ENCODE peak calls at places on chromosome 1, in four cellular contexts. B is stimulated activated CD4-positive, alpha-beta T cell treated with anti-CD3 and anti-CD28 coated beads, Interleukin-1b, Interleukin-23, amount 100 ng/mL, for 1 hour; G is naive thymus-derived CD4-positive, alpha-beta T cell; H is cardiac fibroblast. E is an unnamed sample.
A peak's percentile ranks its signal among the peaks of the same experiment; 100 is the strongest.

GRCh38 chr1:227961651-227962050 is 13.9 kb upstream of the WNT9A start:
- DNase-seq in H (no peak), G (no peak), B (no peak), E (no peak)

GRCh38 chr1:26743426-26744059 is 44.2 kb upstream of the PIGV start:
- DNase-seq in G (no peak), B (no peak), H (no peak), E (no peak)

GRCh38 chr1:119388450-119388849 is 19.9 kb downstream of the HAO2 start:
- DNase-seq in H (no peak), G (no peak), B (no peak), E (no peak)

GRCh38 chr1:30522031-30523004 is 201.1 kb downstream of the MATN1 start:
- DNase-seq in G (no peak), B (no peak), H (peak; percentile 88), E (peak; percentile 42)

GRCh38 chr1:105072850-105073249 is 1323.2 kb downstream of the AMY1C start:
- DNase-seq in G (no peak), B (no peak), H (no peak), E (no peak)

GRCh38 chr1:111719561-111720239 is 19.5 kb downstream of the INKA2 start:
- DNase-seq in G (no peak), H (peak; percentile 71), B (no peak), E (peak; percentile 78)

GRCh38 chr1:232340448-232340847 is 289.5 kb downstream of the SIPA1L2 start:
- DNase-seq in B (no peak), G (no peak), H (no peak), E (no peak)

GRCh38 chr1:166153641-166154350 is 13.0 kb downstream of the FAM78B start:
- DNase-seq in B (no peak), G (no peak), H (no peak), E (no peak)

GRCh38 chr1:157274698-157275534 is 136.7 kb upstream of the ETV3 start:
- DNase-seq in B (no peak), G (no peak), H (peak; percentile 18), E (peak; percentile 63)

GRCh38 chr1:225875044-225875822 is 6.9 kb downstream of the TMEM63A start:
- DNase-seq in B (no peak), H (no peak), G (no peak), E (no peak)

GRCh38 chr1:14507227-14507626 is 91.3 kb upstream of the KAZN start:
- DNase-seq in G (no peak), H (no peak), B (no peak), E (no peak)

GRCh38 chr1:94106716-94107115 is 14.2 kb downstream of the ABCA4 start:
- DNase-seq in H (no peak), B (no peak), G (no peak), E (no peak)

GRCh38 chr1:14298806-14299205 is 299.7 kb upstream of the KAZN start:
- DNase-seq in H (no peak), B (no peak), G (no peak), E (no peak)

GRCh38 chr1:85550784-85551516 is 29.6 kb upstream of the CCN1 start:
- DNase-seq in G (no peak), B (no peak), H (no peak), E (peak; percentile 48)

GRCh38 chr1:110211503-110212164 is 1.5 kb downstream of the KCNC4 start:
- DNase-seq in H (no peak), B (peak; percentile 22), G (no peak), E (no peak)

GRCh38 chr1:47555307-47555706 is 117.5 kb downstream of the FOXD2 start:
- DNase-seq in H (no peak), B (no peak), G (no peak), E (no peak)

GRCh38 chr1:6033124-6033523 is 12.6 kb upstream of the KCNAB2 start:
- DNase-seq in G (no peak), B (no peak), H (no peak), E (no peak)

GRCh38 chr1:181513786-181514297 is 30.5 kb downstream of the CACNA1E start:
- DNase-seq in G (no peak), H (no peak), B (no peak), E (no peak)

GRCh38 chr1:192126030-192126619 is 32.1 kb upstream of the RGS18 start:
- DNase-seq in H (no peak), G (no peak), B (no peak), E (no peak)

GRCh38 chr1:1001057-1001630 is 1.2 kb upstream of the HES4 start:
- DNase-seq in G (no peak), B (no peak), H (no peak), E (no peak)

GRCh38 chr1:18581420-18581880 is 49.2 kb upstream of the PAX7 start:
- DNase-seq in H (no peak), G (no peak), B (peak; percentile 6), E (peak; percentile 7)

GRCh38 chr1:8727809-8728213 is 89.6 kb downstream of the RERE start:
- DNase-seq in G (no peak), H (peak; percentile 60), B (no peak), E (no peak)

GRCh38 chr1:211631168-211631567 is 44.3 kb downstream of the NEK2 start:
- DNase-seq in H (no peak), G (no peak), B (no peak), E (no peak)

GRCh38 chr1:17551755-17552234 is 12.3 kb downstream of the ARHGEF10L start:
- DNase-seq in G (no peak), H (peak; percentile 44), B (no peak), E (peak; percentile 49)

E was measured in fibroblast of pulmonary artery.